ENCODE peak calls at places on chromosomes 1 and 21, in seven cellular contexts. One of them, this sample, is unnamed.

GRCh38 chr1:12629521-12629956 is 11.5 kb upstream of the DHRS3 start:
- DNase-seq in T-helper 9 cell: no peak
- DNase-seq in astrocyte of the spinal cord: no peak
- DNase-seq in OCI-LY7: no peak
- DNase-seq in NCI-H446 treated with DMSO at 0.1 percent for 48 hours: no peak
- DNase-seq in H7: peak
- DNase-seq in aorta: no peak
- DNase-seq in this sample: no peak

GRCh38 chr1:17568014-17568413 is 28.5 kb downstream of the ARHGEF10L start:
- DNase-seq in H7: no peak
- DNase-seq in NCI-H446 treated with DMSO at 0.1 percent for 48 hours: no peak
- DNase-seq in astrocyte of the spinal cord: no peak
- DNase-seq in OCI-LY7: no peak
- DNase-seq in T-helper 9 cell: no peak
- DNase-seq in aorta: no peak
- DNase-seq in this sample: no peak

GRCh38 chr1:102191723-102192122 is 195.0 kb upstream of the OLFM3 start:
- DNase-seq in H7: peak
- DNase-seq in aorta: no peak
- DNase-seq in astrocyte of the spinal cord: peak
- DNase-seq in OCI-LY7: peak
- DNase-seq in T-helper 9 cell: no peak
- DNase-seq in NCI-H446 treated with DMSO at 0.1 percent for 48 hours: peak
- DNase-seq in this sample: peak

GRCh38 chr1:234315091-234315541 is 58.1 kb upstream of the COA6 start:
- DNase-seq in astrocyte of the spinal cord: peak
- DNase-seq in aorta: no peak
- DNase-seq in NCI-H446 treated with DMSO at 0.1 percent for 48 hours: no peak
- DNase-seq in H7: no peak
- DNase-seq in T-helper 9 cell: no peak
- DNase-seq in OCI-LY7: peak
- DNase-seq in this sample: no peak

GRCh38 chr1:10075732-10076131 is 43.0 kb downstream of the UBE4B start:
- DNase-seq in H7: no peak
- DNase-seq in aorta: no peak
- DNase-seq in astrocyte of the spinal cord: no peak
- DNase-seq in T-helper 9 cell: no peak
- DNase-seq in NCI-H446 treated with DMSO at 0.1 percent for 48 hours: no peak
- DNase-seq in OCI-LY7: no peak
- DNase-seq in this sample: no peak

GRCh38 chr1:209229494-209230059 is 353.9 kb upstream of the CAMK1G start:
- DNase-seq in OCI-LY7: no peak
- DNase-seq in aorta: no peak
- DNase-seq in H7: no peak
- DNase-seq in NCI-H446 treated with DMSO at 0.1 percent for 48 hours: no peak
- DNase-seq in astrocyte of the spinal cord: no peak
- DNase-seq in T-helper 9 cell: no peak
- DNase-seq in this sample: no peak

GRCh38 chr21:25583370-25584133 is 23.7 kb downstream of the MRPL39 start:
- DNase-seq in NCI-H446 treated with DMSO at 0.1 percent for 48 hours: no peak
- DNase-seq in OCI-LY7: no peak
- DNase-seq in aorta: no peak
- DNase-seq in astrocyte of the spinal cord: no peak
- DNase-seq in T-helper 9 cell: no peak
- DNase-seq in H7: no peak
- DNase-seq in this sample: no peak

GRCh38 chr1:156884560-156884959 is 9.0 kb upstream of the PEAR1 start:
- DNase-seq in aorta: no peak
- DNase-seq in OCI-LY7: no peak
- DNase-seq in H7: no peak
- DNase-seq in astrocyte of the spinal cord: no peak
- DNase-seq in T-helper 9 cell: no peak
- DNase-seq in NCI-H446 treated with DMSO at 0.1 percent for 48 hours: no peak
- DNase-seq in this sample: no peak

GRCh38 chr1:179575497-179576314 is at the start of gene NPHS2:
- DNase-seq in astrocyte of the spinal cord: no peak
- DNase-seq in OCI-LY7: no peak
- DNase-seq in T-helper 9 cell: no peak
- DNase-seq in aorta: no peak
- DNase-seq in NCI-H446 treated with DMSO at 0.1 percent for 48 hours: no peak
- DNase-seq in H7: peak
- DNase-seq in this sample: no peak

GRCh38 chr1:232274236-232274855 is 355.6 kb downstream of the SIPA1L2 start:
- DNase-seq in NCI-H446 treated with DMSO at 0.1 percent for 48 hours: no peak
- DNase-seq in aorta: no peak
- DNase-seq in OCI-LY7: no peak
- DNase-seq in T-helper 9 cell: no peak
- DNase-seq in H7: no peak
- DNase-seq in astrocyte of the spinal cord: no peak
- DNase-seq in this sample: no peak

GRCh38 chr1:68083686-68084085 is 33.3 kb upstream of the DIRAS3 start:
- DNase-seq in OCI-LY7: no peak
- DNase-seq in NCI-H446 treated with DMSO at 0.1 percent for 48 hours: no peak
- DNase-seq in astrocyte of the spinal cord: no peak
- DNase-seq in T-helper 9 cell: no peak
- DNase-seq in H7: no peak
- DNase-seq in aorta: no peak
- DNase-seq in this sample: no peak

GRCh38 chr1:211621471-211622198 is 42.7 kb upstream of the SLC30A1 start:
- DNase-seq in H7: no peak
- DNase-seq in aorta: peak
- DNase-seq in astrocyte of the spinal cord: no peak
- DNase-seq in OCI-LY7: no peak
- DNase-seq in T-helper 9 cell: no peak
- DNase-seq in NCI-H446 treated with DMSO at 0.1 percent for 48 hours: no peak
- DNase-seq in this sample: no peak

GRCh38 chr1:228737613-228738012 is 2.3 kb downstream of the RHOU start:
- DNase-seq in H7: no peak
- DNase-seq in T-helper 9 cell: no peak
- DNase-seq in aorta: no peak
- DNase-seq in OCI-LY7: no peak
- DNase-seq in NCI-H446 treated with DMSO at 0.1 percent for 48 hours: no peak
- DNase-seq in astrocyte of the spinal cord: no peak
- DNase-seq in this sample: no peak

GRCh38 chr1:103461171-103462105 is 64.1 kb upstream of the RNPC3 start:
- DNase-seq in OCI-LY7: peak
- DNase-seq in T-helper 9 cell: no peak
- DNase-seq in H7: peak
- DNase-seq in NCI-H446 treated with DMSO at 0.1 percent for 48 hours: peak
- DNase-seq in astrocyte of the spinal cord: peak
- DNase-seq in aorta: no peak
- DNase-seq in this sample: no peak

GRCh38 chr1:183882328-183883167 is 77.6 kb downstream of the RGL1 start:
- DNase-seq in astrocyte of the spinal cord: no peak
- DNase-seq in aorta: no peak
- DNase-seq in H7: no peak
- DNase-seq in T-helper 9 cell: no peak
- DNase-seq in NCI-H446 treated with DMSO at 0.1 percent for 48 hours: no peak
- DNase-seq in OCI-LY7: no peak
- DNase-seq in this sample: no peak

GRCh38 chr1:112704511-112704907 is 2.4 kb downstream of the RHOC start:
- DNase-seq in OCI-LY7: no peak
- DNase-seq in astrocyte of the spinal cord: no peak
- DNase-seq in aorta: no peak
- DNase-seq in T-helper 9 cell: no peak
- DNase-seq in H7: no peak
- DNase-seq in NCI-H446 treated with DMSO at 0.1 percent for 48 hours: no peak
- DNase-seq in this sample: no peak

GRCh38 chr1:234546890-234547788 is 62.8 kb downstream of the IRF2BP2 start:
- DNase-seq in aorta: no peak
- DNase-seq in astrocyte of the spinal cord: peak
- DNase-seq in OCI-LY7: no peak
- DNase-seq in H7: no peak
- DNase-seq in T-helper 9 cell: no peak
- DNase-seq in NCI-H446 treated with DMSO at 0.1 percent for 48 hours: no peak
- DNase-seq in this sample: peak

GRCh38 chr1:33219886-33220661 is 36.2 kb upstream of the ZNF362 start:
- DNase-seq in OCI-LY7: no peak
- DNase-seq in H7: no peak
- DNase-seq in NCI-H446 treated with DMSO at 0.1 percent for 48 hours: no peak
- DNase-seq in astrocyte of the spinal cord: peak
- DNase-seq in aorta: no peak
- DNase-seq in T-helper 9 cell: no peak
- DNase-seq in this sample: peak

GRCh38 chr1:244234009-244234643 is 183.0 kb downstream of the ZBTB18 start:
- DNase-seq in H7: peak
- DNase-seq in T-helper 9 cell: no peak
- DNase-seq in OCI-LY7: no peak
- DNase-seq in NCI-H446 treated with DMSO at 0.1 percent for 48 hours: no peak
- DNase-seq in astrocyte of the spinal cord: no peak
- DNase-seq in aorta: no peak
- DNase-seq in this sample: no peak

GRCh38 chr1:6348511-6349191 is 44.9 kb downstream of the ACOT7 start:
- DNase-seq in T-helper 9 cell: peak
- DNase-seq in astrocyte of the spinal cord: peak
- DNase-seq in aorta: no peak
- DNase-seq in NCI-H446 treated with DMSO at 0.1 percent for 48 hours: no peak
- DNase-seq in OCI-LY7: no peak
- DNase-seq in H7: no peak
- DNase-seq in this sample: no peak

GRCh38 chr1:156492013-156492590 is 8.5 kb downstream of the MEF2D start:
- DNase-seq in aorta: no peak
- DNase-seq in T-helper 9 cell: no peak
- DNase-seq in NCI-H446 treated with DMSO at 0.1 percent for 48 hours: no peak
- DNase-seq in OCI-LY7: peak
- DNase-seq in H7: no peak
- DNase-seq in astrocyte of the spinal cord: no peak
- DNase-seq in this sample: no peak

GRCh38 chr1:156591432-156592157 is at the start of gene NAXE:
- DNase-seq in astrocyte of the spinal cord: peak
- DNase-seq in OCI-LY7: peak
- DNase-seq in NCI-H446 treated with DMSO at 0.1 percent for 48 hours: peak
- DNase-seq in H7: peak
- DNase-seq in T-helper 9 cell: peak
- DNase-seq in aorta: peak
- DNase-seq in this sample: no peak

GRCh38 chr1:39575191-39576015 is 1.2 kb downstream of the PABPC4 start:
- DNase-seq in H7: peak
- DNase-seq in T-helper 9 cell: peak
- DNase-seq in aorta: peak
- DNase-seq in NCI-H446 treated with DMSO at 0.1 percent for 48 hours: no peak
- DNase-seq in astrocyte of the spinal cord: peak
- DNase-seq in OCI-LY7: peak
- DNase-seq in this sample: no peak

GRCh38 chr1:97573560-97573959 is 347.3 kb downstream of the DPYD start:
- DNase-seq in NCI-H446 treated with DMSO at 0.1 percent for 48 hours: no peak
- DNase-seq in aorta: no peak
- DNase-seq in T-helper 9 cell: no peak
- DNase-seq in astrocyte of the spinal cord: no peak
- DNase-seq in H7: no peak
- DNase-seq in OCI-LY7: no peak
- DNase-seq in this sample: no peak

GRCh38 chr1:203754455-203754864 is 10.5 kb upstream of the LAX1 start:
- DNase-seq in aorta: no peak
- DNase-seq in OCI-LY7: peak
- DNase-seq in astrocyte of the spinal cord: no peak
- DNase-seq in H7: no peak
- DNase-seq in NCI-H446 treated with DMSO at 0.1 percent for 48 hours: no peak
- DNase-seq in T-helper 9 cell: no peak
- DNase-seq in this sample: no peak

GRCh38 chr1:23444104-23444533 is 19.6 kb upstream of the TCEA3 start:
- DNase-seq in NCI-H446 treated with DMSO at 0.1 percent for 48 hours: no peak
- DNase-seq in astrocyte of the spinal cord: no peak
- DNase-seq in OCI-LY7: no peak
- DNase-seq in H7: no peak
- DNase-seq in T-helper 9 cell: no peak
- DNase-seq in aorta: peak
- DNase-seq in this sample: no peak